ENCODE peak calls at places on chromosomes 5 and 9, in six cellular contexts. X, F, M, D, O and P are unnamed samples.

GRCh38 chr9:16524823-16525222 is 345.6 kb downstream of the BNC2 start:
- DNase-seq in X (no peak), D (no peak), M (no peak), F (no peak), O (no peak), P (no peak)

GRCh38 chr5:158873115-158873514 is 226.6 kb downstream of the EBF1 start:
- DNase-seq in D (no peak), M (no peak), O (no peak), X (no peak), F (no peak), P (no peak)

GRCh38 chr9:93577045-93577939 is 908 bp downstream of the PHF2 start:
- DNase-seq in O (no peak), F (peak), M (peak), X (no peak), D (no peak), P (peak)

GRCh38 chr9:106075991-106076390 is 381.6 kb downstream of the TMEM38B start:
- DNase-seq in D (no peak), X (no peak), F (no peak), O (no peak), M (no peak), P (no peak)

GRCh38 chr5:7261049-7261448 is 134.9 kb upstream of the ADCY2 start:
- DNase-seq in O (peak), M (no peak), F (peak), D (no peak), X (peak), P (no peak)

GRCh38 chr9:18611946-18612345 is 138.0 kb downstream of the ADAMTSL1 start:
- DNase-seq in D (no peak), X (no peak), F (no peak), O (no peak), M (no peak), P (no peak)

GRCh38 chr9:109907400-109907799 is 127.4 kb downstream of the PALM2AKAP2 start:
- DNase-seq in O (no peak), X (no peak), F (no peak), M (no peak), D (no peak), P (peak)

GRCh38 chr5:92332039-92332438 is 948.9 kb upstream of the ARRDC3 start:
- DNase-seq in X (no peak), D (no peak), F (no peak), O (no peak), M (no peak), P (no peak)

GRCh38 chr5:119666542-119666941 is 37.2 kb downstream of the FAM170A start:
- DNase-seq in O (no peak), M (no peak), F (no peak), D (no peak), X (no peak), P (no peak)

GRCh38 chr9:21031091-21031817 is at the start of gene HACD4:
- DNase-seq in X (peak), O (no peak), F (no peak), D (peak), M (peak), P (peak)

GRCh38 chr5:127410906-127411780 is 106.3 kb upstream of the PRRC1 start:
- DNase-seq in D (peak), F (no peak), O (no peak), X (no peak), M (no peak), P (no peak)

GRCh38 chr9:90044710-90045151 is 439.9 kb downstream of the GADD45G start:
- DNase-seq in M (no peak), O (peak), D (no peak), F (no peak), X (no peak), P (no peak)

GRCh38 chr9:33044677-33045282 is 19.7 kb downstream of the DNAJA1 start:
- DNase-seq in D (no peak), O (no peak), X (no peak), F (no peak), M (no peak), P (no peak)

GRCh38 chr9:99056876-99057664 is 47.8 kb upstream of the TGFBR1 start:
- DNase-seq in M (no peak), D (no peak), F (no peak), O (no peak), X (no peak), P (no peak)

GRCh38 chr9:114179516-114179915 is 24.2 kb downstream of the COL27A1 start:
- DNase-seq in O (no peak), D (no peak), X (no peak), F (no peak), M (no peak), P (no peak)

GRCh38 chr5:6812800-6813731 is 99.8 kb downstream of the TENT4A start:
- DNase-seq in X (no peak), F (no peak), O (no peak), M (no peak), D (no peak), P (no peak)

GRCh38 chr5:93800988-93801811 is 59.8 kb upstream of the POU5F2 start:
- DNase-seq in O (peak), M (no peak), F (no peak), X (no peak), D (peak), P (no peak)

GRCh38 chr9:98262056-98262455 is 6.6 kb upstream of the TBC1D2 start:
- DNase-seq in D (no peak), F (no peak), O (no peak), M (no peak), X (no peak), P (no peak)

GRCh38 chr5:142904421-142904820 is 134.2 kb downstream of the ARHGAP26 start:
- DNase-seq in X (no peak), F (no peak), D (no peak), M (no peak), O (no peak), P (no peak)

GRCh38 chr9:12933957-12934356 is 159.1 kb downstream of the LURAP1L start:
- DNase-seq in X (peak), D (no peak), O (no peak), F (no peak), M (no peak), P (no peak)

GRCh38 chr9:133844876-133845658 is 106.9 kb upstream of the SARDH start:
- DNase-seq in D (no peak), X (no peak), F (peak), O (no peak), M (peak), P (no peak)

GRCh38 chr9:2017459-2018161 is 2.5 kb downstream of the SMARCA2 start:
- DNase-seq in F (peak), M (peak), X (no peak), O (peak), D (no peak), P (peak)

GRCh38 chr9:116083837-116084236 is 69.8 kb upstream of the PAPPA start:
- DNase-seq in M (no peak), F (no peak), D (no peak), O (no peak), X (no peak), P (no peak)

GRCh38 chr5:88480245-88480644 is 211.6 kb upstream of the TMEM161B start:
- DNase-seq in X (no peak), O (no peak), F (no peak), D (no peak), M (no peak), P (no peak)

GRCh38 chr5:39211773-39212172 is 7.6 kb downstream of the FYB1 start:
- DNase-seq in F (no peak), D (no peak), X (no peak), M (no peak), O (no peak), P (no peak)

GRCh38 chr5:92309336-92309991 is 926.3 kb upstream of the ARRDC3 start:
- DNase-seq in X (no peak), O (peak), D (no peak), F (no peak), M (no peak), P (no peak)

GRCh38 chr5:102617187-102617856 is 118.5 kb upstream of the SLCO6A1 start:
- DNase-seq in F (no peak), D (no peak), X (no peak), O (no peak), M (no peak), P (no peak)

GRCh38 chr9:111872886-111873285 is 23.7 kb upstream of the UGCG start:
- DNase-seq in D (no peak), X (no peak), M (no peak), O (no peak), F (no peak), P (no peak)

GRCh38 chr9:111866976-111867375 is 29.6 kb upstream of the UGCG start:
- DNase-seq in D (no peak), X (no peak), M (no peak), O (peak), F (peak), P (no peak)

GRCh38 chr9:111870774-111871542 is 25.7 kb upstream of the UGCG start:
- DNase-seq in O (no peak), F (no peak), D (peak), X (no peak), M (no peak), P (no peak)

GRCh38 chr9:111863636-111864035 is 33.0 kb upstream of the UGCG start:
- DNase-seq in M (no peak), D (no peak), F (no peak), O (no peak), X (no peak), P (no peak)

DNA sequence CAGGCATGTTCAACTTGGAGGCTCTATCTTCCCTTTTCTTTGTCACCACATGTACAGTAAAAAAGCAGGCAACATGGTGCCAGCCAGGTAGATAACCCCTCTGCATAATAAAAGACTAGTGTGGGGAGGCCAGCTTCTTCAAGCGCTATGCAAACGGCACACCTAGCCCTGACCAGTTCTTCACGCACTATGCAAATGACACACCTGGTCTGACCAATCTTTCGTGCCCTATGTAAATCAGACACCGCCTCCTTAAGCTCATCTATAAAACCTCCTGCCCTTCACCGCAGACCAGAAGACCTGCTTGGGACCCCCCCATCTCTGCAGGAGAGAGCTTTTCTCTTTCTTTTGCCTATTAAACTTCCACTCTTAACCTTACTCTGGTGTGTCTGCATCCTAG is 28.1 kb upstream of the UGCG start:
- DNase-seq in M (no peak), F (no peak), D (no peak), O (no peak), X (no peak), P (no peak)
- TF ChIP-seq POLR2AphosphoS5 in M (no peak), F (no peak), D (no peak), O (no peak), X (no peak), P (no peak)

GRCh38 chr5:172902497-172903472 is 56.4 kb upstream of the RPL26L1 start:
- DNase-seq in X (no peak), F (peak), O (peak), M (no peak), D (no peak), P (no peak)
- TF ChIP-seq TAF1 in X (no peak), F (no peak), O (no peak), M (no peak), D (no peak), P (no peak)

GRCh38 chr5:95961617-95962474 is at the start of gene ELL2:
- DNase-seq in D (peak), M (peak), O (peak), X (peak), F (peak), P (peak)

GRCh38 chr5:95958308-95959014 is 3.2 kb downstream of the ELL2 start:
- DNase-seq in X (no peak), O (peak), D (no peak), F (no peak), M (no peak), P (no peak)

GRCh38 chr5:95960802-95961616 is 642 bp downstream of the ELL2 start:
- DNase-seq in D (no peak), O (peak), M (peak), F (peak), X (no peak), P (peak)

GRCh38 chr5:95959051-95959963 is 2.3 kb downstream of the ELL2 start:
- DNase-seq in D (no peak), M (no peak), O (peak), F (peak), X (no peak), P (no peak)

DNA sequence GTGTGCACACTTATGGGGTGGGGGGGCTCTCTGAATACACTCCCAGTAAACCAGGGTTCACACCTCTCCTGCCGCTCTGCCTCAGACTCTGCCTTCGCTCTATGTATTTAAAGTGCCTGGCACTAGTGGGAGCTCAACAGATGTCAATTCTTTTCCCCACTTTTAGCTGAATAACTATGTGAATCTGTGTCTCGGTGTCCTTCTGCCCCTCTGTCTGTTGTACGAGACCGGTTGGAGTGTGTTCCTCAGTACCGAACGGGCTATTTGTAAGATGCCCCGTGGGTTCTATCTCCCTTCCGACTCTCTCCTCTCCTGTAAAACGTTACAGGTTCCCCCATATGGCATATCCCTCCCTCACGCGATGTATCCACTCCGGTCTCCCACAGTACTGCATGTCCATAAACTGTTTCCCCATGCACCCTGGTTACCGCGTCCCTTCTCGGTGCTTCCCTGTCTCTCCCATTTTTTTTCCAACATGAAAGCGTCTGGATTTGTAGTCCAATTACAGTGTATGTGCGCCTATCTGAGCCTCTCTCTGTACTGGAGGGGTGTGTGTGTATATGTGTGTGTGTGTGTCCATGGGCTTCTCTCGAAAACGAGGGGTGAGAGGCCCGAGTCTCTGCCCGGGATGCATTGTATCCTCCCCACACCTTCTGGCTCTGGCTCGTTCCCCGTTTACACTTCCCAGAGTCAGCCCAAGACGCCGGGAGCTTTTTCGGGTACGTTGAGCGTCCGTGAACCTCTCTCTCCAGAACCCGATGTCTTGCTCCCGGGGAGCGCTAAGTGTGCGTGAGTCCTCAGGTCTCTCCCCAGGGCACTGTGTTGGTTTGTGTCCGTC is 1.5 kb downstream of the ELL2 start:
- DNase-seq in M (no peak), O (no peak), D (no peak), F (no peak), X (no peak), P (no peak)
- TF ChIP-seq POLR2A in M (peak), O (no peak), D (no peak), F (no peak), X (no peak), P (no peak)

GRCh38 chr5:16313761-16314160 is 134.2 kb upstream of the MARCHF11 start:
- DNase-seq in F (no peak), O (no peak), M (no peak), X (no peak), D (no peak), P (no peak)

GRCh38 chr5:16312786-16313185 is 133.2 kb upstream of the MARCHF11 start:
- DNase-seq in M (no peak), X (no peak), O (no peak), F (no peak), D (no peak), P (no peak)

GRCh38 chr5:16311666-16312065 is 132.1 kb upstream of the MARCHF11 start:
- DNase-seq in X (no peak), D (no peak), M (no peak), O (no peak), F (no peak), P (no peak)
- TF ChIP-seq POLR2AphosphoS5 in X (no peak), D (no peak), M (no peak), O (no peak), F (no peak), P (no peak)

DNA sequence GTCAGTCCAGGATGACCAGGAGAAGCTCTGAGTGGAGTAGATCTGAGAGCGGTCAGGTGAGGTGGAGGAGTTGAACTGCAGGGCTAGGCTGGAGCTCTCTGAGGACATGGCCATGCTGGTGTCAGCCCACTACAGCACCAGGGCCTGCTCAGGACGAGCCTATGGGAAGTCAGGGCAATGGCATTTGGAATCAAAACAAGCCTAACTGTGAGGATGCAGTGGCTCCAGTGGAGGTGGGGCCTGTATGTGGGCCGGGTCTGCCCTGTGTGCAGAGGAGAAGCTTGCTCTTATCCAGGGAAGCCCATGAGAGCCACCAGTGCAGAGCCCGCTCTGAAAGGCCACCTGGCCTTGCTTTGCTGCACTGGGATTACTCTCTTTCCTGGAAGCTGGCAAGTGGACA is 11.1 kb downstream of the CXCL14 start:
- DNase-seq in F (no peak), O (no peak), X (no peak), D (no peak), M (no peak), P (no peak)
- TF ChIP-seq TAF1 in F (no peak), O (no peak), X (no peak), D (no peak), M (no peak), P (no peak)